ENCODE peak calls at places on chromosomes 3 and 15, in seven cellular contexts. N, A, P, K, J, M and H are unnamed samples. For H3K4me1, the result is how much of the 10 kb centered on the place peaks cover.

GRCh38 chr15:74314897-74315438 is 52.5 kb downstream of the CYP11A1 start:
- DNase-seq in N (no peak), A (no peak), P (no peak), K (no peak), J (peak), M (no peak), H (no peak)

GRCh38 chr3:113091417-113091816 is 100.6 kb downstream of the GTPBP8 start:
- DNase-seq in N (no peak), A (no peak), P (no peak), K (no peak), J (no peak), M (no peak), H (no peak)

GRCh38 chr3:147937341-147937740 is 528.2 kb downstream of the ZIC1 start:
- DNase-seq in N (no peak), A (no peak), P (no peak), K (no peak), J (no peak), M (no peak), H (no peak)

GRCh38 chr3:128392021-128392420 is 74.7 kb downstream of the DNAJB8 start:
- DNase-seq in N (no peak), A (no peak), P (no peak), K (no peak), J (no peak), M (no peak), H (no peak)

GRCh38 chr3:185825639-185826481 is 1.0 kb upstream of the IGF2BP2 start:
- DNase-seq in N (peak), A (no peak), P (no peak), K (peak), J (no peak), M (peak), H (no peak)

GRCh38 chr3:126349071-126349470 is 8.1 kb downstream of the KLF15 start:
- DNase-seq in N (no peak), A (no peak), P (no peak), K (no peak), J (no peak), M (peak), H (no peak)

GRCh38 chr15:34047893-34048775 is 9.1 kb upstream of the AVEN start:
- DNase-seq in N (no peak), A (no peak), P (no peak), K (no peak), J (no peak), M (no peak), H (no peak)

GRCh38 chr3:88589131-88589530 is 439.4 kb downstream of the C3orf38 start:
- DNase-seq in N (no peak), A (no peak), P (no peak), K (peak), J (no peak), M (no peak), H (no peak)

GRCh38 chr3:78820497-78820896 is 947.3 kb downstream of the ROBO1 start:
- DNase-seq in N (no peak), A (no peak), P (no peak), K (no peak), J (no peak), M (no peak), H (no peak)

GRCh38 chr15:45402955-45403892 is 24.9 kb upstream of the GATM start:
- DNase-seq in N (peak), A (peak), P (no peak), K (peak), J (peak), M (peak), H (no peak)

GRCh38 chr15:75049392-75049791 is 26.0 kb downstream of the PPCDC start:
- DNase-seq in N (peak), A (peak), P (no peak), K (no peak), J (no peak), M (peak), H (peak)

GRCh38 chr3:193857996-193858395 is 265.0 kb downstream of the OPA1 start:
- DNase-seq in N (no peak), A (no peak), P (peak), K (no peak), J (no peak), M (no peak), H (no peak)

GRCh38 chr3:4492240-4493007 is 724 bp upstream of the ITPR1 start:
- DNase-seq in N (peak), A (peak), P (peak), K (peak), J (peak), M (peak), H (no peak)

GRCh38 chr15:101723874-101724674 is at the start of gene TARS3:
- DNase-seq in N (peak), A (peak), P (peak), K (peak), J (peak), M (peak), H (peak)

GRCh38 chr3:193589129-193589528 is 3.9 kb upstream of the OPA1 start:
- DNase-seq in N (no peak), A (no peak), P (no peak), K (no peak), J (no peak), M (no peak), H (no peak)

GRCh38 chr3:51964521-51964920 is 2.7 kb downstream of the PCBP4 start:
- DNase-seq in N (no peak), A (no peak), P (no peak), K (no peak), J (no peak), M (no peak), H (no peak)

GRCh38 chr3:115804722-115805121 is 181.4 kb downstream of the GAP43 start:
- DNase-seq in N (no peak), A (no peak), P (no peak), K (no peak), J (no peak), M (no peak), H (no peak)

GRCh38 chr3:119647177-119647576 is 13.2 kb downstream of the POPDC2 start:
- DNase-seq in N (no peak), A (no peak), P (no peak), K (no peak), J (no peak), M (peak), H (no peak)

GRCh38 chr15:38050988-38051387 is 116.5 kb downstream of the TMCO5A start:
- DNase-seq in N (no peak), A (no peak), P (no peak), K (no peak), J (no peak), M (no peak), H (no peak)

GRCh38 chr15:73936588-73937312 is 10.5 kb downstream of the LOXL1 start:
- DNase-seq in N (no peak), A (no peak), P (no peak), K (no peak), J (no peak), M (no peak), H (no peak)

GRCh38 chr3:190854062-190854461 is 8.4 kb downstream of the GMNC start:
- DNase-seq in N (no peak), A (no peak), P (no peak), K (no peak), J (no peak), M (no peak), H (no peak)

GRCh38 chr3:149638401-149639092 is 19.3 kb downstream of the WWTR1 start:
- DNase-seq in N (no peak), A (no peak), P (no peak), K (no peak), J (no peak), M (no peak), H (no peak)

GRCh38 chr3:29291262-29291981 is 10.6 kb downstream of the RBMS3 start:
- DNase-seq in N (no peak), A (no peak), P (no peak), K (no peak), J (no peak), M (no peak), H (no peak)

GRCh38 chr3:141331370-141332318 is 36.7 kb upstream of the ZBTB38 start:
- DNase-seq in N (peak), A (no peak), P (peak), K (no peak), J (peak), M (peak), H (peak)

GRCh38 chr15:59200560-59200959 is 6.1 kb upstream of the LDHAL6B start:
- DNase-seq in N (no peak), A (no peak), P (no peak), K (no peak), J (no peak), M (no peak), H (no peak)

GRCh38 chr3:154314152-154314551 is 10.1 kb downstream of the DHX36 start:
- DNase-seq in N (no peak), A (no peak), P (no peak), K (peak), J (no peak), M (no peak), H (no peak)

GRCh38 chr3:44995142-44995770 is 19.2 kb downstream of the EXOSC7 start:
- DNase-seq in N (no peak), A (no peak), P (peak), K (no peak), J (no peak), M (peak), H (no peak)

GRCh38 chr3:100246999-100247398 is 13.8 kb upstream of the TBC1D23 start:
- DNase-seq in N (no peak), A (no peak), P (no peak), K (no peak), J (no peak), M (no peak), H (no peak)

GRCh38 chr3:27034255-27034654 is 334.9 kb downstream of the NEK10 start:
- DNase-seq in N (no peak), A (no peak), P (no peak), K (no peak), J (no peak), M (no peak), H (no peak)

DNA sequence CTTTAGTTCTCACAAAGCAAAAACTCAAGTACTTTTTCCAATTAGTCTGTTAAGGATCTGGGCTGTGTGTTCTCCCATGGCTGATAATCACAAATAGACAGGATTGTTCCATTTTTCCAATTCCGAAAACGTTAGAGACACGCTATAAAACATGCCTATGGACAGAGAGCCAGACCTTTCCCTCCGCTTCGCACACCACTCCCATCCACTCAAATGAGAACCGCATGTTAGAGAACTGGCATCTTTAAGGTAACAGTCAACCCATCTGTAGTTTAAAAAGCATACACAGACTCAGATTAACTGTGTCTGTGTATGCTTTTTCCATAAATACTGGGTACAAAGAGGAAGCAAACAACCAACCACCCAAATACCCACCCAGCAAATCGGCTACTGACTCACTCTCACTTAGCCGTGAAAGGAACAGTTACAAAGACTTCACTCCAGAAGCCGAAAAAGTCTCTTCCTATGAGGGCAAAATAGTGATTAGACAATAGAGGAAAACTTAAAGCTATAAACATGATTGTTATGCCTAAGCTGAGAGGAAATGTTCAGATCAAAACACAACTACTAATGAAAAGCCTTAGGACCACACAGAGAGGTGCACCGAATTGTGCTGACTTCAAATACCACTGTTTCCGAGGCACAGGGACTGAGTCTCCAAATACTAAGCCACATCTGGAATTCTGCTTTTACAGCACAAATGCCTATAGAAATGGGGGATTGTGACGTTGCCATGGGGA is 36.1 kb downstream of the IL17RD start:
- DNase-seq in N (no peak), A (no peak), P (no peak), K (peak), J (no peak), M (no peak), H (no peak)
- H3K4me1 ChIP-seq in N (under half), A (under half), P (under half), K (half or more), J (under half), M (under half), H (under half)

GRCh38 chr3:76669305-76669704 is 370.6 kb upstream of the ROBO2 start:
- DNase-seq in N (no peak), A (no peak), P (no peak), K (no peak), J (no peak), M (no peak), H (no peak)
- H3K4me1 ChIP-seq in N (under half), A (under half), P (under half), K (under half), J (under half), M (under half), H (under half)

DNA sequence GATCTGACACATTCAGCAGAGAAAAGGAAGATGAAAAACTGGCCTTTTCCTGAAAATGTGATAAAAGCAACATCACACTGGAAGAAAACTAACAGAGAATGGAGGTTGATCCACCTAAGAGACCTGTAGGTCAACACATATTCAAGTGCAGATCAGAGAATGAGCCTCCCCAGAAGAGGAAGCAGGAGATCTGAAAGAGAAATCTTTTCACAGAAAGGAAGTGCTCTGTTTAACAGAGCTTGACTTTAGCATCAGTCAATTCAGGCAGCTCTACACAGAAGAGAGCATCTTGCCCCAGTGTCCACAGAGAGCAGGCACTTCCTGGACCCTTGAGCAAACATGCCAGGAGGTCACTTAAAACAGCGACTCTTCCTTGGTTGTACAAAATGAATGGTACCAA is 655.4 kb upstream of the GBE1 start:
- DNase-seq in N (no peak), A (no peak), P (no peak), K (peak), J (no peak), M (no peak), H (no peak)
- H3K4me1 ChIP-seq in N (under half), A (under half), P (under half), K (under half), J (under half), M (under half), H (under half)

GRCh38 chr3:50620420-50620819 is 3.5 kb downstream of the MAPKAPK3 start:
- DNase-seq in N (no peak), A (no peak), P (no peak), K (no peak), J (no peak), M (peak), H (no peak)
- H3K4me1 ChIP-seq in N (half or more), A (under half), P (half or more), K (under half), J (under half), M (under half), H (under half)

DNA sequence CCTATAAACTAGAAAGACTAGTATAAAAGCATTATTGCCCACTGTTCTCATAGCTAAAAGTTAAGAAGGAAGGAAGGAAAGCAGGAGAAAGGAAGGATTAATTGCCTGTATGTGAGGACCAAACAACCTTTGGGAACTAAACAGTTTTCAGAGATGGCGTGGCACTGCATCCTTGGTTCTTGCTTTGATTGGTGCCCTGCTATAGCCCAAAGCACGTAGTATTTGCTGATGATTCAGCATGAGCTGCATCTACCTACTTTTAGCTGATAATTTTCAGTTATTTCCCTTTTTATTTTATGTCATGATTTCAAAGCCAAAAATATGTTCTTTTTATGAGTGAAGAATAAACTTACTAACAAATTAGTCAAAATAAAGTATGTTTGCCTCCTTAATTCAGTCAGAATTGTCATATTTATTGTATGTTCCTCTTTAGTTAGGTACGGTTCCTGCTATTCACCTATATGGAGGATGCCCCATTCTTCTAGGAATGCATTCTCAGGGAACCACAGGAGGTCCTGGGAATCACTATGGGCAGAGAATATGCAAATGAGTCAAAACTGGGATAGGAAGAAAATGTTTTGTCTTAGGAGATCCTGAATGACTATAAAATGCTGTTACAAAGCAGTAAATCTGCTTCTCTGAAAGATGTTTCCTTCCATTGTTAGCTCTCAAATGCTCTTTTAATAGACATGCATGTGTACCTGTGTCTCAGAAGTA is 65.4 kb upstream of the THSD4 start:
- DNase-seq in N (no peak), A (no peak), P (no peak), K (peak), J (no peak), M (no peak), H (no peak)
- H3K4me1 ChIP-seq in N (under half), A (under half), P (under half), K (under half), J (under half), M (under half), H (under half)

GRCh38 chr15:88604972-88605506 is 16.1 kb upstream of the AEN start:
- DNase-seq in N (no peak), A (no peak), P (no peak), K (peak), J (no peak), M (no peak), H (no peak)
- H3K4me1 ChIP-seq in N (under half), A (under half), P (under half), K (half or more), J (under half), M (under half), H (under half)

GRCh38 chr3:160090653-160091052 is 102.0 kb downstream of the IL12A start:
- DNase-seq in N (no peak), A (no peak), P (no peak), K (no peak), J (no peak), M (no peak), H (no peak)
- H3K4me1 ChIP-seq in N (under half), A (under half), P (under half), K (under half), J (under half), M (under half), H (under half)